ENCODE peak calls at places on chromosome 17, in seven cellular contexts. T is mucosa of descending colon; W is IMR-90; O is CD8-positive, alpha-beta T cell; L is Caco-2; Y is psoas muscle; D is heart right ventricle. S is an unnamed sample.

GRCh38 chr17:71866095-71866494 is 254.7 kb upstream of the SOX9 start:
- DNase-seq in L (no peak), T (no peak), O (no peak), Y (no peak), D (no peak), W (no peak), S (no peak)

GRCh38 chr17:56979091-56979480 is 1.2 kb downstream of the SCPEP1 start:
- DNase-seq in L (no peak), O (no peak), W (no peak), Y (no peak), D (no peak), T (no peak), S (no peak)

GRCh38 chr17:416293-417206 is 63.9 kb upstream of the RPH3AL start:
- DNase-seq in D (no peak), L (no peak), Y (no peak), W (no peak), O (no peak), T (no peak), S (no peak)

GRCh38 chr17:36937961-36938565 is 788 bp downstream of the LHX1 start:
- DNase-seq in D (no peak), T (no peak), O (no peak), L (no peak), Y (no peak), W (peak; percentile 25), S (no peak)

GRCh38 chr17:17792551-17793377 is 44.0 kb downstream of the SREBF1 start:
- DNase-seq in T (no peak), Y (peak; percentile 37), O (peak; percentile 46), W (peak; percentile 73), L (no peak), D (no peak), S (peak; percentile 17)

GRCh38 chr17:83127431-83128160 is 48.2 kb downstream of the METRNL start:
- DNase-seq in Y (no peak), W (no peak), T (no peak), L (no peak), D (no peak), O (no peak), S (no peak)

GRCh38 chr17:7716901-7717755 is at the start of gene DNAH2:
- DNase-seq in O (peak; percentile 16), T (peak; percentile 70), D (peak; percentile 87), L (peak; percentile 84), Y (peak; percentile 66), W (peak; percentile 90), S (peak; percentile 27)

GRCh38 chr17:19570497-19571151 is 37.0 kb downstream of the SLC47A1 start:
- DNase-seq in W (no peak), O (no peak), T (peak; percentile 68), L (no peak), Y (no peak), D (no peak), S (no peak)

GRCh38 chr17:48628641-48629410 is 2.7 kb upstream of the HOXB9 start:
- DNase-seq in D (no peak), O (no peak), L (no peak), W (no peak), Y (no peak), T (peak; percentile 27), S (no peak)

GRCh38 chr17:2903193-2903974 is 107.1 kb downstream of the RAP1GAP2 start:
- DNase-seq in T (no peak), Y (no peak), L (no peak), W (no peak), O (no peak), D (no peak), S (no peak)

GRCh38 chr17:41308918-41309359 is at the start of gene KRTAP16-1:
- DNase-seq in Y (no peak), L (no peak), D (no peak), W (no peak), T (no peak), O (peak; percentile 40), S (no peak)

GRCh38 chr17:63438092-63439051 is 7.7 kb downstream of the CYB561 start:
- DNase-seq in D (no peak), T (no peak), Y (no peak), W (no peak), O (no peak), L (no peak), S (no peak)

GRCh38 chr17:14281530-14281929 is 19.4 kb upstream of the HS3ST3B1 start:
- DNase-seq in Y (no peak), T (no peak), W (no peak), D (no peak), L (no peak), O (no peak), S (no peak)

GRCh38 chr17:5667871-5668270 is 83.6 kb upstream of the NLRP1 start:
- DNase-seq in D (no peak), Y (no peak), W (no peak), T (no peak), L (no peak), O (no peak), S (no peak)

GRCh38 chr17:64174686-64175456 is 44.9 kb upstream of the ERN1 start:
- DNase-seq in L (no peak), D (no peak), Y (peak; percentile 31), T (peak; percentile 11), O (no peak), W (peak; percentile 71), S (no peak)

GRCh38 chr17:81040791-81041337 is 5.9 kb downstream of the BAIAP2 start:
- DNase-seq in Y (no peak), L (peak; percentile 47), W (no peak), T (no peak), O (no peak), D (no peak), S (no peak)

GRCh38 chr17:12789075-12789975 is at the start of gene ARHGAP44:
- DNase-seq in W (peak; percentile 59), Y (peak; percentile 71), L (peak; percentile 65), T (peak; percentile 76), D (peak; percentile 55), O (no peak), S (no peak)

GRCh38 chr17:49547566-49547965 is 28.1 kb upstream of the NXPH3 start:
- DNase-seq in O (no peak), W (no peak), Y (no peak), T (no peak), D (no peak), L (no peak), S (no peak)

DNA sequence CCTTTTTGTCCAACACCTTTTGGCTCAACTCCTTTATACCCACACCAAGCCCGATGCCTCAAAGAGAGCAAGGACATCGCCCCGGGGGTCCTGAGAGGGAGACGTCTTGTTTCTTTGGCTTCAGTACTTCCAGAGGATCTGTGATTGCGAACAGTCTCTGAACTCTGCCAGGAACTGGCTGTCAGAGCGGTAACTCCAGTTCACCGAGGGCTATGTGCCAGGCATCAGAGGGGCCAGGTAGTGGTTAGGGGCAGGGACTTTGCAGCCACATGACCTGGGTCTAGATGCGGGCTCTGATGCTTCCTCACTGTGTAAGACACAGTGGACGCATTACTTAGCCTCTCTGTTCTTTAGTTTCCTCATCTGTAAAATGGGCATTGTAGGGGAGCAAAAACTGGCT is 21.6 kb downstream of the LLGL2 start:
- DNase-seq in T (no peak), O (no peak), Y (no peak), W (no peak), L (no peak), D (no peak), S (no peak)
- H3K4me3 ChIP-seq in T (no peak overlapping the region), O (no peak overlapping the region), Y (no peak overlapping the region), W (no peak overlapping the region), L (no peak overlapping the region), D (no peak overlapping the region), S (no peak overlapping the region)

GRCh38 chr17:53924530-53925455 is 102.1 kb downstream of the KIF2B start:
- DNase-seq in D (no peak), O (no peak), L (peak; percentile 81), Y (no peak), T (no peak), W (no peak), S (no peak)

DNA sequence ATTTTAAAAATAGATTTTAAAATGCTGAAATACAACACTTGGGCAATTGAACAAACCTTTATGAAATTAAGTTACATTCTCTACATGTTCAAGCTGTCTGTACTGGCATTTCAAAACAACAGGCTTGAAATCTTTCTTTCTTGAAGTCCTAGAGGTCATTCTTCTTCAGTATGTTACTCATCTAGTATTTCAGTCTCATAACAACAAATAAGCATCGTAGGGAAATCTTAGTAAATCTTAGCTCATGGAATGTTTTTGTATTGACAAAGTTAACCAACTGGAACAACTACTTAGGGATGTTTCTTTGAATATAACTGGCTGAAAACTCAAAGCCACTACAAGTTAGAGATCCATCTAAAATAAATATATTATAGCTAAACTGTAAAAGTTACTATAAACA is 96.6 kb downstream of the KIF2B start:
- DNase-seq in L (no peak), Y (no peak), W (no peak), T (no peak), O (no peak), D (no peak), S (no peak)
- TF ChIP-seq CTCF in L (no peak), Y (no peak), W (no peak), T (no peak), O (no peak), D (no peak), S (no peak)

DNA sequence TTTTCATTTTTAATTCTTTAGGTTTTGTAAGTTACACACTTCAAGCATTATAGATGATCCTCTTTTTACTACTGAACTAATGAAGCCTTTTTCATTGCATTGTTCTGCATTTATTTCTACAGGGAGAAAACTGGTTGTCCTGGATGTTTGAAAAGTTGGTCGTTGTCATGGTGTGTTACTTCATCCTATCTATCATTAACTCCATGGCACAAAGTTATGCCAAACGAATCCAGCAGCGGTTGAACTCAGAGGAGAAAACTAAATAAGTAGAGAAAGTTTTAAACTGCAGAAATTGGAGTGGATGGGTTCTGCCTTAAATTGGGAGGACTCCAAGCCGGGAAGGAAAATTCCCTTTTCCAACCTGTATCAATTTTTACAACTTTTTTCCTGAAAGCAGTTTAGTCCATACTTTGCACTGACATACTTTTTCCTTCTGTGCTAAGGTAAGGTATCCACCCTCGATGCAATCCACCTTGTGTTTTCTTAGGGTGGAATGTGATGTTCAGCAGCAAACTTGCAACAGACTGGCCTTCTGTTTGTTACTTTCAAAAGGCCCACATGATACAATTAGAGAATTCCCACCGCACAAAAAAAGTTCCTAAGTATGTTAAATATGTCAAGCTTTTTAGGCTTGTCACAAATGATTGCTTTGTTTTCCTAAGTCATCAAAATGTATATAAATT is 53.0 kb downstream of the TUBD1 start:
- DNase-seq in O (no peak), L (no peak), T (peak; percentile 30), D (no peak), W (no peak), Y (no peak), S (no peak)
- H3K4me3 ChIP-seq in O (peak overlapping the region; percentile 38), L (peak overlapping the region; percentile 49), T (peak overlapping the region; percentile 68), D (peak overlapping the region; percentile 68), W (peak overlapping the region; percentile 83), Y (peak overlapping the region; percentile 68), S (peak overlapping the region; percentile 92)

GRCh38 chr17:58084317-58084981 is 1.2 kb downstream of the DYNLL2 start:
- DNase-seq in L (peak; percentile 83), T (peak; percentile 54), O (peak; percentile 11), W (no peak), D (peak; percentile 29), Y (peak; percentile 42), S (no peak)

GRCh38 chr17:58083491-58084316 is 485 bp downstream of the DYNLL2 start:
- DNase-seq in L (peak; percentile 55), T (peak; percentile 64), O (peak; percentile 45), D (peak; percentile 63), W (peak; percentile 43), Y (peak; percentile 81), S (no peak)

GRCh38 chr17:58086953-58087352 is 3.7 kb downstream of the DYNLL2 start:
- DNase-seq in Y (no peak), D (no peak), T (no peak), O (no peak), L (no peak), W (no peak), S (no peak)

GRCh38 chr17:58082870-58083490 is at the start of gene DYNLL2:
- DNase-seq in W (peak; percentile 85), Y (peak; percentile 96), O (peak; percentile 85), T (peak; percentile 93), D (peak; percentile 92), L (peak; percentile 95), S (peak; percentile 9)

GRCh38 chr17:58085039-58085715 is 2.0 kb downstream of the DYNLL2 start:
- DNase-seq in D (no peak), L (no peak), O (no peak), T (no peak), W (no peak), Y (no peak), S (no peak)
- TF ChIP-seq CTCF in D (no peak), L (no peak), O (no peak), T (no peak), W (no peak), Y (no peak), S (no peak)

S was measured in BJ.